ENCODE peak calls at places on chromosomes 6 and 20, in ten cellular contexts. T is stimulated activated CD4-positive, alpha-beta T cell treated with anti-CD3 and anti-CD28 coated beads, Interleukin-4, amount 100 ng/mL, for 24 hours; O is GM06990; U is foreskin fibroblast; E is CD4-positive, CD25-positive, alpha-beta regulatory T cell; R is DMS153; L is mesothelial cell of epicardium; K is Panc1; M is GM12891; Y is pancreas. C is an unnamed sample.

GRCh38 chr6:166307981-166308768 is at the start of gene PRR18:
- DNase-seq in L (no peak), O (peak), U (no peak), M (peak), T (no peak), Y (peak), K (no peak), E (no peak), R (no peak), C (no peak)

GRCh38 chr20:51529758-51530157 is 12.8 kb downstream of the NFATC2 start:
- DNase-seq in M (no peak), K (no peak), Y (no peak), R (no peak), T (peak), O (no peak), U (peak), L (no peak), E (peak), C (peak)

GRCh38 chr20:8156603-8157079 is 24.6 kb downstream of the PLCB1 start:
- DNase-seq in R (peak), T (no peak), Y (no peak), O (peak), U (peak), L (no peak), K (no peak), M (no peak), E (no peak), C (no peak)

GRCh38 chr20:53040678-53041674 is 68.8 kb downstream of the TSHZ2 start:
- DNase-seq in O (no peak), U (no peak), Y (peak), L (no peak), T (no peak), R (peak), M (no peak), K (no peak), E (no peak), C (no peak)

GRCh38 chr6:42726026-42726425 is 3.6 kb upstream of the PRPH2 start:
- DNase-seq in U (peak), L (no peak), E (no peak), K (no peak), R (no peak), Y (no peak), T (no peak), O (no peak), M (no peak), C (no peak)

GRCh38 chr6:47353822-47354221 is 44.1 kb upstream of the TNFRSF21 start:
- DNase-seq in M (no peak), Y (no peak), R (no peak), E (no peak), O (no peak), K (no peak), L (no peak), U (no peak), T (no peak), C (no peak)

GRCh38 chr6:138722425-138723371 is 50.9 kb upstream of the CCDC28A start:
- DNase-seq in R (no peak), U (peak), O (no peak), E (no peak), K (no peak), L (no peak), Y (no peak), M (no peak), T (no peak), C (no peak)

GRCh38 chr20:49278817-49279676 is 1.2 kb upstream of the ZNFX1 start:
- DNase-seq in K (no peak), E (no peak), O (no peak), U (peak), T (peak), L (no peak), R (no peak), M (no peak), Y (peak), C (peak)

GRCh38 chr6:167858086-167858591 is 31.4 kb downstream of the AFDN start:
- DNase-seq in L (no peak), K (no peak), M (no peak), E (no peak), O (no peak), Y (no peak), R (no peak), U (peak), T (no peak), C (no peak)

GRCh38 chr20:38951611-38952010 is 10.5 kb upstream of the DHX35 start:
- DNase-seq in E (no peak), O (no peak), Y (no peak), R (no peak), K (no peak), M (no peak), U (no peak), L (no peak), T (no peak), C (no peak)

GRCh38 chr6:101824551-101825345 is 431.2 kb downstream of the GRIK2 start:
- DNase-seq in M (no peak), L (no peak), K (no peak), T (no peak), E (no peak), Y (no peak), U (no peak), R (no peak), O (no peak), C (no peak)

GRCh38 chr6:81606965-81607381 is 145.5 kb downstream of the TENT5A start:
- DNase-seq in U (peak), L (no peak), T (no peak), Y (no peak), R (no peak), K (no peak), E (no peak), M (no peak), O (no peak), C (no peak)